ENCODE peak calls at places on chromosomes 7 and 10, in nine cellular contexts. R, J, A, W, G, H, I, L and P are unnamed samples.

GRCh38 chr10:33325929-33326328 is 8.5 kb downstream of the NRP1 start:
- DNase-seq in R (no peak), J (no peak), A (no peak), W (no peak), G (no peak), H (no peak), I (no peak), L (no peak), P (no peak)

GRCh38 chr10:110758898-110759297 is 112.8 kb upstream of the PDCD4 start:
- DNase-seq in R (peak), J (no peak), A (peak), W (no peak), G (no peak), H (no peak), I (no peak), L (no peak), P (no peak)

GRCh38 chr7:143492043-143492471 is 14.4 kb downstream of the TAS2R41 start:
- DNase-seq in R (no peak), J (no peak), A (peak), W (no peak), G (no peak), H (no peak), I (no peak), L (no peak), P (no peak)

GRCh38 chr10:22042557-22043326 is 39.2 kb upstream of the DNAJC1 start:
- DNase-seq in R (no peak), J (no peak), A (peak), W (no peak), G (no peak), H (no peak), I (no peak), L (no peak), P (no peak)

GRCh38 chr10:107971411-107971810 is 806.9 kb upstream of the SORCS1 start:
- DNase-seq in R (no peak), J (no peak), A (peak), W (no peak), G (no peak), H (no peak), I (no peak), L (no peak), P (no peak)

GRCh38 chr7:36723951-36724664 is at the start of gene AOAH:
- DNase-seq in R (no peak), J (peak), A (no peak), W (peak), G (no peak), H (peak), I (peak), L (no peak), P (no peak)

GRCh38 chr10:8138471-8138870 is 84.0 kb downstream of the GATA3 start:
- DNase-seq in R (no peak), J (no peak), A (peak), W (no peak), G (no peak), H (no peak), I (no peak), L (no peak), P (no peak)

GRCh38 chr10:117457071-117457810 is 82.0 kb upstream of the PDZD8 start:
- DNase-seq in R (no peak), J (no peak), A (no peak), W (no peak), G (no peak), H (no peak), I (no peak), L (no peak), P (no peak)

GRCh38 chr7:1620835-1621234 is 49.2 kb upstream of the ELFN1 start:
- DNase-seq in R (no peak), J (no peak), A (no peak), W (no peak), G (no peak), H (no peak), I (no peak), L (no peak), P (no peak)

GRCh38 chr7:3285652-3286051 is 15.4 kb upstream of the SDK1 start:
- DNase-seq in R (no peak), J (no peak), A (no peak), W (no peak), G (no peak), H (no peak), I (no peak), L (no peak), P (no peak)

GRCh38 chr10:102643346-102644065 is 773 bp upstream of the TRIM8 start:
- DNase-seq in R (no peak), J (peak), A (peak), W (no peak), G (no peak), H (peak), I (peak), L (no peak), P (no peak)

GRCh38 chr7:135508853-135509588 is 881 bp downstream of the CNOT4 start:
- DNase-seq in R (no peak), J (peak), A (peak), W (no peak), G (no peak), H (peak), I (no peak), L (no peak), P (no peak)

GRCh38 chr7:33157311-33157710 is 27.9 kb downstream of the BBS9 start:
- DNase-seq in R (no peak), J (no peak), A (peak), W (no peak), G (no peak), H (no peak), I (no peak), L (no peak), P (no peak)

GRCh38 chr7:39659356-39660013 is 36.1 kb downstream of the RALA start:
- DNase-seq in R (no peak), J (no peak), A (no peak), W (no peak), G (no peak), H (no peak), I (no peak), L (no peak), P (no peak)

GRCh38 chr7:157609516-157609915 is 272.7 kb downstream of the DNAJB6 start:
- DNase-seq in R (no peak), J (no peak), A (no peak), W (no peak), G (peak), H (no peak), I (no peak), L (no peak), P (no peak)

GRCh38 chr10:33116293-33116697 is 158.3 kb upstream of the ITGB1 start:
- DNase-seq in R (no peak), J (no peak), A (peak), W (no peak), G (no peak), H (peak), I (no peak), L (no peak), P (no peak)

GRCh38 chr7:30224511-30225031 is 59.8 kb upstream of the ZNRF2 start:
- DNase-seq in R (no peak), J (peak), A (peak), W (no peak), G (no peak), H (peak), I (no peak), L (peak), P (no peak)

GRCh38 chr10:847868-848267 is 83.6 kb downstream of the LARP4B start:
- DNase-seq in R (no peak), J (no peak), A (no peak), W (no peak), G (no peak), H (no peak), I (no peak), L (no peak), P (no peak)

GRCh38 chr10:101814466-101815041 is 3.7 kb downstream of the OGA start:
- DNase-seq in R (no peak), J (peak), A (no peak), W (no peak), G (no peak), H (peak), I (no peak), L (no peak), P (no peak)

DNA sequence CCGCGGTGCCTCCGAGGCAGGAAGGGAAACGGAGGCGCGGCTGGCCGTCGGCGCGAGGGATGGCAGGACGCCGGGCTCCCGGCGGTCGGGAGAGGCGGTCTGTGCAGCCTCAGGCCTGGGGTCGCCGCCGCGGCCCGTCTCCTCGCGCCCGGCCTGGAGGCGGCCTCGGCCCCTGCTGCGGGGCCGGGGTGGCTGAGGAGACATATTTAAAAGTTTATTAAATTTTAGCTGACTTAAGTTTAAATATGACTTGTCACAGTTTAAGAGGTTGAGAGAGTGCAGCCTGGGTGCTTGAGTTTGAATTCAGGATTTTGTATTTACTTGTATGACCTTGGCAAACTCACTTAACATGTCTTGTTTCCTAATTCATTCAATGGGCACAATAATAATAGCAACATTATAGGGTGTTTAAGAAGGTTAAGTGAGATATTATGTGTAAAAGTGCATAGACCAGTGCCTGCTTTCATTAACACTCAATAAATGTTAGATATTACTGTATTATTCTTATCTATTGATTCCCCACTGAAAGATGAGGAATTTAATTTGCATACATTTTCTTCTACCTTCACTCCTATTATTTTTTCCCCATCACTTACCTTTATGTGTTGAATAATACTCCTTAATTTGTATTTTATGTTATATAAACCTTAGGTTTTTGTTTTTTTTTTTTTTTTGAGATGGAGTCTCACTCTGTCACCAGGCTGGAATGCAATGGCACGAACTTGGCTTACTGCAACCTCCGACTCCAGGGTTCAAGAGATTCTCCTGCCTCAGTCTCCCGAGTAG is 718 bp downstream of the DYNC2I1 start:
- DNase-seq in R (no peak), J (no peak), A (no peak), W (no peak), G (no peak), H (no peak), I (no peak), L (no peak), P (no peak)
- TF ChIP-seq CTCF in R (no peak), J (no peak), A (no peak), W (no peak), G (no peak), H (no peak), I (no peak), L (no peak), P (no peak)

DNA sequence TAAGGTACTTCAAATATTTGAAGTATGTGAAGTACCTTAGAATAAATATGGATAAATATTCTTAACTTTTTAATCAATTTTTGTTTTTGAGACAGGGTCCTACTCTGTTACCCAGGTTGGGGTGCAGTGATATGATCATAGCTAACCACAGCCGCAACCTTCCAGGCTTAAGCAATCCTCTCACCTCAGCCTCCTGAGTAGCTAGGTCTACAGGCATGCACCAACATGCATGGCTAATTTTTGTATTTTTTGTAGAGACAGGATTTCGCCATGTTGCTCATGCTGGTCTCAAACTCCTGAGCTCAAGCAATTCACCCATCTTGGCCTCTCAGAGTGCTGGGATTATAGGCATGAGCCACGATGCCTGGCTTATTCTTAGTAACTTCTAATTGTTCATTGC is 119.4 kb upstream of the KAT6B start:
- DNase-seq in R (no peak), J (no peak), A (no peak), W (no peak), G (no peak), H (no peak), I (no peak), L (no peak), P (no peak)
- TF ChIP-seq CTCF in R (no peak), J (no peak), A (no peak), W (no peak), G (no peak), H (no peak), I (no peak), L (no peak), P (no peak)

GRCh38 chr10:11702264-11702663 is 39.9 kb upstream of the ECHDC3 start:
- DNase-seq in R (no peak), J (no peak), A (no peak), W (no peak), G (no peak), H (no peak), I (no peak), L (no peak), P (no peak)

GRCh38 chr10:11705687-11706086 is 36.5 kb upstream of the ECHDC3 start:
- DNase-seq in R (no peak), J (no peak), A (no peak), W (no peak), G (no peak), H (no peak), I (no peak), L (no peak), P (no peak)

GRCh38 chr10:11704087-11704486 is 38.1 kb upstream of the ECHDC3 start:
- DNase-seq in R (no peak), J (no peak), A (no peak), W (no peak), G (no peak), H (no peak), I (no peak), L (no peak), P (no peak)

GRCh38 chr10:11707936-11708335 is 34.2 kb upstream of the ECHDC3 start:
- DNase-seq in R (no peak), J (no peak), A (no peak), W (no peak), G (no peak), H (no peak), I (no peak), L (no peak), P (no peak)

GRCh38 chr10:11706911-11707567 is 35.1 kb upstream of the ECHDC3 start:
- DNase-seq in R (no peak), J (no peak), A (no peak), W (no peak), G (no peak), H (no peak), I (no peak), L (no peak), P (no peak)
- TF ChIP-seq CTCF in R (peak), J (no peak), A (peak), W (no peak), G (no peak), H (peak), I (no peak), L (peak), P (no peak)

GRCh38 chr7:522071-522937 is 2.7 kb upstream of the PDGFA start:
- DNase-seq in R (no peak), J (peak), A (peak), W (no peak), G (no peak), H (peak), I (peak), L (no peak), P (no peak)
- TF ChIP-seq CTCF in R (no peak), J (no peak), A (no peak), W (no peak), G (no peak), H (no peak), I (no peak), L (no peak), P (no peak)

GRCh38 chr7:78020131-78020873 is 221.7 kb downstream of the PHTF2 start:
- DNase-seq in R (peak), J (peak), A (peak), W (no peak), G (peak), H (peak), I (no peak), L (peak), P (no peak)
- TF ChIP-seq CTCF in R (peak), J (peak), A (peak), W (peak), G (peak), H (peak), I (peak), L (peak), P (no peak)

GRCh38 chr10:112565434-112566053 is 118.5 kb downstream of the VTI1A start:
- DNase-seq in R (peak), J (peak), A (peak), W (no peak), G (no peak), H (peak), I (no peak), L (peak), P (no peak)
- TF ChIP-seq CTCF in R (peak), J (peak), A (peak), W (no peak), G (peak), H (peak), I (peak), L (peak), P (peak)

DNA sequence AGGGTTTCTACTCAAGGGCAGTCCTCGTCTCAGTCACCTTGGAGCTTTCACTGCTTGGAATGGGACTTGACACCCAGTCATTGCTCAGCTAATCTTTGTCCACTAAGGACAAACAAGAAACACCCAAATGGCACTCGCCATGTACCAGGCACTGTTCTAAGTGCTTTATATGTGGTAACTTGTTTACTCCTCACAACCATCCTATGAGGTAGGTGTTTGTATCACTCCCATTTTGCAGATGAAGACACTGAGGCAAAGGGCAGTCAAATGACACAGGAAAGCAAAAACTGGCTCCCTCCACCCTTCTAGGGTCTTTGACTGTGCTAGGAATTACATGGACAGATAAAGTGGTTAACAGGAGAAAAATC is 24.7 kb downstream of the DNAJB12 start:
- DNase-seq in R (no peak), J (no peak), A (no peak), W (no peak), G (no peak), H (no peak), I (no peak), L (no peak), P (no peak)
- TF ChIP-seq CTCF in R (no peak), J (no peak), A (no peak), W (no peak), G (no peak), H (no peak), I (no peak), L (no peak), P (no peak)